ENCODE peak calls at places on chromosomes 13 and 19, in four cellular contexts. J is H9, Z is IMR-90, R is mesendoderm. V is an unnamed sample.

GRCh38 chr13:100176781-100177389 is 88.0 kb downstream of the PCCA start:
- DNase-seq in R (no peak), Z (peak; percentile 54), J (no peak), V (no peak)

GRCh38 chr19:7482584-7483439 is 6.0 kb downstream of the PEX11G start:
- DNase-seq in J (peak; percentile 97), R (peak; percentile 90), Z (no peak), V (no peak)

GRCh38 chr19:55224038-55224665 is 4.4 kb downstream of the TMEM86B start:
- DNase-seq in J (peak; percentile 24), Z (no peak), R (no peak), V (no peak)

GRCh38 chr19:4622695-4623421 is 16.5 kb upstream of the TNFAIP8L1 start:
- DNase-seq in Z (no peak), R (peak; percentile 54), J (peak; percentile 86), V (no peak)

GRCh38 chr19:38862321-38863059 is 12.7 kb upstream of the HNRNPL start:
- DNase-seq in Z (no peak), R (no peak), J (no peak), V (no peak)

GRCh38 chr19:7293795-7294570 is at the start of gene INSR:
- DNase-seq in Z (peak; percentile 84), J (peak; percentile 88), R (peak; percentile 90), V (peak; percentile 78)

GRCh38 chr13:108020027-108020426 is 195.3 kb downstream of the LIG4 start:
- DNase-seq in R (no peak), Z (no peak), J (no peak), V (no peak)

GRCh38 chr13:63629591-63629990 is 2213.9 kb upstream of the PCDH20 start:
- DNase-seq in J (no peak), Z (no peak), R (no peak), V (no peak)

GRCh38 chr13:42728507-42729180 is 52.7 kb upstream of the FAM216B start:
- DNase-seq in R (no peak), Z (no peak), J (no peak), V (no peak)

GRCh38 chr13:110565296-110565695 is 3.8 kb upstream of the RAB20 start:
- DNase-seq in R (peak; percentile 62), J (no peak), Z (no peak), V (no peak)

GRCh38 chr13:110566201-110566600 is 4.7 kb upstream of the RAB20 start:
- DNase-seq in J (no peak), Z (no peak), R (peak; percentile 59), V (no peak)

GRCh38 chr13:110562696-110563462 is 1.4 kb upstream of the RAB20 start:
- DNase-seq in J (no peak), Z (no peak), R (no peak), V (no peak)

GRCh38 chr13:110563463-110563774 is 1.9 kb upstream of the RAB20 start:
- DNase-seq in J (no peak), Z (no peak), R (no peak), V (no peak)

GRCh38 chr13:110564472-110564985 is 3.0 kb upstream of the RAB20 start:
- DNase-seq in Z (no peak), J (no peak), R (no peak), V (no peak)
- H2AK5ac ChIP-seq in Z (no peak overlapping the region), J (no peak overlapping the region), R (no peak overlapping the region), V (no peak overlapping the region)

DNA sequence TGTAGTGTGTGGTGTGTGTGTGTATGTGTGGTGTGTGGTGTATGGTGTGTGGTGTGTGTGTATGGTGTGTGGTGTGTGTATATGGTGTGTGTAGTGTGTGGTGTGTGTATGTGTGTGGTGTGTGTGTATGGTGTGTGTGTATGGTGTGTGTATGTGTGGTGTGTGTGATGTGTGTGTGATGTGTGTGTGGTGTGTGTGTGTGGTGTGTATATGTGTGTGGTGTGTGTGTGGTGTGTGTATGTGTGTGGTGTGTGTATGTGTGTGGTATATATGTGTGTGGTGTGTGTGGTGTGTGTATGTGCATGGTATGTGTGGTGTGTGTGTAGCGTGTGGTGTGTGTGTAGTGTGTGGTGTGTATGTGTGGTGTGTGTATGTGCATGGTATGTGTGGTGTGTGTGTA is 1.7 kb downstream of the ATP12A start:
- DNase-seq in J (no peak), Z (no peak), R (peak; percentile 32), V (no peak)
- H3K23ac ChIP-seq in J (no peak overlapping the region), Z (no peak overlapping the region), R (no peak overlapping the region), V (peak overlapping the region; percentile 44)

DNA sequence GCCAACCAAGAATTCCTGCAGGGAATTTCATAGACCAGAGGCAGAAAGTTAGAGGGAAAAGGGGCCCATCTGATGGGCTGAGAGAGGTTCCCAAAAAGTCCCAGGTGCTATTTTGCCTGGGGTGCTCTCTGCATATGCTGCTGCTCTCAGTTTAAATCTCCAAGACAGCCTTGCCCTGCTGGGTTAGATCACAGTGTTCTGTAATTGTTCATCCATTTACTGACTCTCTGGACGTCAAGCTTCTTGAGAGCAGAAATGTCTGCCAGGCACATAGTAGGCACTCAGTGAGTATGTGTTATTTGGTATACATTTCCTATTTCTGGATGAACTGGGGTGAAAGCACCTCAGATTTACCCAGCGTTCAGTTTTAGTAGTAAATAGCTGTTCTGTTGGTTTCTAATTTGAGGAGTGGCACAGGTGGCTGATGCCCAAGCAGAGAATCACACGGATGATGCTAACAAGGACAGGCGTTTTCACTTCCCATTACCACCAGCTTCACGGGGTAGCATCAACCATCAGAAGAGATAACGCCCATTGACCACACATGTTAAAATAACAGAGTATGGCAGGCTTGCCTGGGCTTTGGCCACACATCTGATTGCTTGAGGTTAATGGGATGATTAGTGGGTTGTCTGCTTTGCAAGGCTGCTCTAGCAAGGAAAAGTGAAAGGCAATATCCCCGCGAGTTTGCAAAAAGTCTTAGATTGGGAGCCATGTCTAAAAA is 161.1 kb downstream of the SLC7A1 start:
- DNase-seq in Z (no peak), R (no peak), J (no peak), V (no peak)
- H2AK5ac ChIP-seq in Z (no peak overlapping the region), R (no peak overlapping the region), J (no peak overlapping the region), V (no peak overlapping the region)

DNA sequence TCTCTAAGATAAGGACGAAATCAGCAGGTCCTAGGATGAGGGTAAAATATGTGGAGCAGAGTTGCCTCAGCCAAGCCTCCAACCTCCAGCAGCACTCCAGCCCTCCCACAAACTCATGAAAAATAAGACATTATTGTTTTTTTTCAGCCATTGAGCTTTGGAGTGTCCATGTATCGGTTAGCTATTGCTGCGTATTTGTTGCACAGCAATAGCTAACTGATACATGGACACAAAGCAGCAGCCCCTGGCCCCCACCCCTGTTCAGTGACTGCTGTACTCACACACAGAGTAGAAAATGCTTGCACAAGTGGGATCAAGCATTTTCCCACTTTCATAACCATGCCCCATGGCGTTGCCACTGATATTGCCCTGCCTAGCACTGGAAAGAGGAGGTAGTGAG is 19.1 kb upstream of the URI1 start:
- DNase-seq in Z (no peak), R (no peak), J (no peak), V (no peak)
- H3K23ac ChIP-seq in Z (no peak overlapping the region), R (no peak overlapping the region), J (no peak overlapping the region), V (no peak overlapping the region)

DNA sequence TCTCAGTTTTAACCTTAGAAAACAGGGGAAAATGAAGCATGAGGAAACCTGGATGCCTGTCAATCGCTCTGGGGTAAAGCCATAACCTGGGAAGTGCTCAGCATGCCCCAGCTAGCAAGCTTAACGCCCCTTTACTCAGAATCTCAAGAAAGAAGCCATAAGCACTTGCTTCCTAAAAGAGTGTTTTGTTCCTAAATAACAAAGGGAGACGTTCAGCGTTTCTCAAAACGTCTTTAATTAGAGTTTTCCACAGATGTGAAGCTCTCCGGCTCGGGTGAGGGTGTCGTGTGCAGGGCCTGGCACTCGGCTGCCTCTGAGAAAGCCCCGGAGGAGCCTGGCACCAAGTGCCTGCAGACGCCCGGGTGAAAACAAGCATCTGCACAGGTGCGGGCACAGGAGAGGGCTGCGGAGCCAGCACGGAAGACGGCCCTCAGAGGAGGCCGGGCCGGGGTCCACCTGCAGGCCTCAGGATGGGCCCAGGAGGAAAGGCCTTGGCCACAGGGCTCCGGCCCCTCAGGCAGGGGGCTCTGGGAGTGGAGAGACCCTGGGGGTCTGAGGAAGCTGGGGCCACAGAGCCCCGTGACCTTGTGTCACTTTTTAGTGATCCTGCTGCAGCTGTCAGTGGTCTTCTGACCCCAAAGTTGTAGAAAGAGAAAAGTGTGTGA is 6.2 kb downstream of the GAS6 start:
- DNase-seq in R (no peak), J (peak; percentile 28), Z (no peak), V (no peak)
- H2AK5ac ChIP-seq in R (no peak overlapping the region), J (no peak overlapping the region), Z (peak overlapping the region; percentile 5), V (peak overlapping the region; percentile 16)

GRCh38 chr19:49301866-49302252 is 23.1 kb downstream of the SLC6A16 start:
- DNase-seq in Z (no peak), J (no peak), R (no peak), V (no peak)
- H3K23ac ChIP-seq in Z (no peak overlapping the region), J (no peak overlapping the region), R (no peak overlapping the region), V (peak overlapping the region; percentile 62)